ENCODE peak calls at places on chromosome 1, in eight cellular contexts. One of them, this sample, is unnamed.
A peak's percentile ranks its signal among the peaks of the same experiment; 100 is the strongest.

GRCh38 chr1:31668303-31668883 is 23.7 kb upstream of the PEF1 start:
- DNase-seq in IMR-90: no peak
- DNase-seq in adrenal gland: no peak
- DNase-seq in lower leg skin: no peak
- DNase-seq in suprapubic skin: no peak
- DNase-seq in ovary: no peak
- DNase-seq in breast epithelium: no peak
- DNase-seq in tibial nerve: no peak
- DNase-seq in this sample: no peak

GRCh38 chr1:199954701-199955100 is 72.8 kb upstream of the NR5A2 start:
- DNase-seq in suprapubic skin: no peak
- DNase-seq in tibial nerve: no peak
- DNase-seq in ovary: no peak
- DNase-seq in lower leg skin: peak; percentile 52
- DNase-seq in breast epithelium: no peak
- DNase-seq in adrenal gland: no peak
- DNase-seq in IMR-90: no peak
- DNase-seq in this sample: no peak

GRCh38 chr1:50152236-50152635 is 43.5 kb downstream of the ELAVL4 start:
- DNase-seq in breast epithelium: no peak
- DNase-seq in adrenal gland: no peak
- DNase-seq in suprapubic skin: no peak
- DNase-seq in IMR-90: no peak
- DNase-seq in lower leg skin: no peak
- DNase-seq in tibial nerve: no peak
- DNase-seq in ovary: no peak
- DNase-seq in this sample: no peak

GRCh38 chr1:196875935-196876334 is 11.9 kb upstream of the CFHR4 start:
- DNase-seq in ovary: no peak
- DNase-seq in IMR-90: no peak
- DNase-seq in lower leg skin: no peak
- DNase-seq in suprapubic skin: no peak
- DNase-seq in breast epithelium: no peak
- DNase-seq in tibial nerve: no peak
- DNase-seq in adrenal gland: no peak
- DNase-seq in this sample: no peak

GRCh38 chr1:106768501-106768900 is 288.0 kb upstream of the PRMT6 start:
- DNase-seq in ovary: no peak
- DNase-seq in suprapubic skin: no peak
- DNase-seq in adrenal gland: no peak
- DNase-seq in tibial nerve: no peak
- DNase-seq in lower leg skin: no peak
- DNase-seq in IMR-90: no peak
- DNase-seq in breast epithelium: no peak
- DNase-seq in this sample: no peak

GRCh38 chr1:68116643-68117235 is 66.3 kb upstream of the DIRAS3 start:
- DNase-seq in adrenal gland: peak; percentile 46
- DNase-seq in IMR-90: peak; percentile 61
- DNase-seq in suprapubic skin: no peak
- DNase-seq in ovary: no peak
- DNase-seq in tibial nerve: peak; percentile 43
- DNase-seq in breast epithelium: no peak
- DNase-seq in lower leg skin: no peak
- DNase-seq in this sample: peak; percentile 49

GRCh38 chr1:96357132-96357531 is 364.5 kb upstream of the PTBP2 start:
- DNase-seq in adrenal gland: no peak
- DNase-seq in suprapubic skin: no peak
- DNase-seq in tibial nerve: no peak
- DNase-seq in breast epithelium: no peak
- DNase-seq in ovary: no peak
- DNase-seq in lower leg skin: no peak
- DNase-seq in IMR-90: peak; percentile 14
- DNase-seq in this sample: no peak

GRCh38 chr1:25035523-25036116 is 105.5 kb upstream of the RUNX3 start:
- DNase-seq in breast epithelium: no peak
- DNase-seq in lower leg skin: no peak
- DNase-seq in ovary: no peak
- DNase-seq in suprapubic skin: no peak
- DNase-seq in IMR-90: no peak
- DNase-seq in tibial nerve: no peak
- DNase-seq in adrenal gland: no peak
- DNase-seq in this sample: no peak

GRCh38 chr1:28973850-28974841 is 59.8 kb downstream of the EPB41 start:
- DNase-seq in ovary: no peak
- DNase-seq in suprapubic skin: no peak
- DNase-seq in tibial nerve: no peak
- DNase-seq in lower leg skin: no peak
- DNase-seq in adrenal gland: no peak
- DNase-seq in breast epithelium: no peak
- DNase-seq in IMR-90: peak; percentile 60
- DNase-seq in this sample: no peak

GRCh38 chr1:6688001-6688400 is 13.6 kb downstream of the DNAJC11 start:
- DNase-seq in breast epithelium: no peak
- DNase-seq in IMR-90: peak; percentile 60
- DNase-seq in lower leg skin: no peak
- DNase-seq in adrenal gland: no peak
- DNase-seq in tibial nerve: no peak
- DNase-seq in suprapubic skin: no peak
- DNase-seq in ovary: no peak
- DNase-seq in this sample: no peak

GRCh38 chr1:83033682-83034081 is 965.2 kb downstream of the TTLL7 start:
- DNase-seq in adrenal gland: no peak
- DNase-seq in tibial nerve: no peak
- DNase-seq in breast epithelium: no peak
- DNase-seq in lower leg skin: no peak
- DNase-seq in IMR-90: no peak
- DNase-seq in ovary: no peak
- DNase-seq in suprapubic skin: no peak
- DNase-seq in this sample: no peak

GRCh38 chr1:5744911-5745431 is 247.3 kb downstream of the NPHP4 start:
- DNase-seq in breast epithelium: no peak
- DNase-seq in suprapubic skin: no peak
- DNase-seq in IMR-90: no peak
- DNase-seq in lower leg skin: no peak
- DNase-seq in ovary: peak; percentile 76
- DNase-seq in adrenal gland: no peak
- DNase-seq in tibial nerve: no peak
- DNase-seq in this sample: peak; percentile 21

GRCh38 chr1:209900734-209901133 is 37.3 kb upstream of the SYT14 start:
- DNase-seq in adrenal gland: no peak
- DNase-seq in ovary: no peak
- DNase-seq in suprapubic skin: no peak
- DNase-seq in tibial nerve: no peak
- DNase-seq in lower leg skin: no peak
- DNase-seq in IMR-90: peak; percentile 77
- DNase-seq in breast epithelium: no peak
- DNase-seq in this sample: no peak

GRCh38 chr1:180160362-180160761 is 5.7 kb downstream of the QSOX1 start:
- DNase-seq in adrenal gland: no peak
- DNase-seq in breast epithelium: no peak
- DNase-seq in IMR-90: no peak
- DNase-seq in ovary: no peak
- DNase-seq in tibial nerve: no peak
- DNase-seq in lower leg skin: no peak
- DNase-seq in suprapubic skin: no peak
- DNase-seq in this sample: peak; percentile 82

GRCh38 chr1:223129229-223129851 is 13.7 kb downstream of the TLR5 start:
- DNase-seq in adrenal gland: peak; percentile 72
- DNase-seq in tibial nerve: peak; percentile 70
- DNase-seq in ovary: peak; percentile 83
- DNase-seq in lower leg skin: peak; percentile 94
- DNase-seq in suprapubic skin: peak; percentile 90
- DNase-seq in IMR-90: peak; percentile 25
- DNase-seq in breast epithelium: no peak
- DNase-seq in this sample: peak; percentile 65

GRCh38 chr1:2608434-2609055 is 22.0 kb downstream of the PRXL2B start:
- DNase-seq in adrenal gland: no peak
- DNase-seq in ovary: no peak
- DNase-seq in IMR-90: no peak
- DNase-seq in lower leg skin: peak; percentile 3
- DNase-seq in tibial nerve: no peak
- DNase-seq in breast epithelium: no peak
- DNase-seq in suprapubic skin: no peak
- DNase-seq in this sample: no peak

GRCh38 chr1:9544926-9545325 is 5.7 kb downstream of the SLC25A33 start:
- DNase-seq in tibial nerve: no peak
- DNase-seq in adrenal gland: no peak
- DNase-seq in IMR-90: no peak
- DNase-seq in suprapubic skin: no peak
- DNase-seq in breast epithelium: no peak
- DNase-seq in ovary: no peak
- DNase-seq in lower leg skin: no peak
- DNase-seq in this sample: no peak

GRCh38 chr1:1324524-1325287 is at the start of the genes CPTP and INTS11:
- DNase-seq in tibial nerve: peak; percentile 83
- DNase-seq in suprapubic skin: peak; percentile 98
- DNase-seq in IMR-90: peak; percentile 85
- DNase-seq in lower leg skin: peak; percentile 99
- DNase-seq in adrenal gland: peak; percentile 96
- DNase-seq in breast epithelium: peak; percentile 89
- DNase-seq in ovary: peak; percentile 96
- DNase-seq in this sample: peak; percentile 91

GRCh38 chr1:220127076-220127475 is 33.1 kb downstream of the IARS2 start:
- DNase-seq in adrenal gland: no peak
- DNase-seq in tibial nerve: no peak
- DNase-seq in ovary: no peak
- DNase-seq in lower leg skin: no peak
- DNase-seq in IMR-90: no peak
- DNase-seq in breast epithelium: no peak
- DNase-seq in suprapubic skin: no peak
- DNase-seq in this sample: no peak

GRCh38 chr1:80054129-80054528 is 1047.6 kb upstream of the ADGRL4 start:
- DNase-seq in tibial nerve: no peak
- DNase-seq in suprapubic skin: no peak
- DNase-seq in lower leg skin: no peak
- DNase-seq in IMR-90: peak; percentile 86
- DNase-seq in ovary: no peak
- DNase-seq in adrenal gland: no peak
- DNase-seq in breast epithelium: no peak
- DNase-seq in this sample: peak; percentile 2

DNA sequence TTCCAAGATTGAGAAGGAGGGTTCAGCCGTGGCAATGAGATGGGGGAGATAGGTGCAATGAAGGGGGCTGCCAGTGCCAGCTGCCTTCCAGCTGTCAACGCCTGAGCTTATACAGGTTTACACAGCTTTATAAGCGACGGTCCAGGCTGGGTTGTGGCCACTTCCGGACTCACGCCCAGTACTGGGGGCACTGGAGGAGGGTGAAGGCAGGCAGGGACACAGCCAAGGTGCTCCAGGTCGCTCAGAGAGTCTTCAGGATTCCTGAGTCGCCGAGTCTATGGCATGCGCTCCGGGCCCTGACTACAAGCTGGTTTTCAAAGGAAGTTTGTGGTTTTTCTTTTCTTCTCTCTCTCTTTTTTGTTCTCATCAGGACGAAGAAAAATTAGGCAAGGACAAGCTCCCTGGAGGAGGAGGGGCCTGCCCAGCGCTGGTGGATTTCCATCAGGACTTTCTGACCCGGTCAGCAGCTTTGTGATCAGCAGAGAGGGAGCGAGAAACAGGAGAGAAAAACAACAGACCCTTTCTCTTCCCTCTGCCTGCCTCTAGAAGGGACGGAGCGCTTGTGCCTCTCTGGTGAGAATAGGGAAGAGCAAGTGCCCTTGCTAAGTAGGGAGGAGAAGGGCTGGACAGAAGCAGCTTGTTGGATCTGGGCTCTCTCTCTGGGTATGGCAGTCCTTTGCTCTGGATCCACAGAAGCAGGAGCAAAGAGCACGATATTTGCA is at the start of gene MINDY1:
- DNase-seq in ovary: peak; percentile 69
- DNase-seq in IMR-90: peak; percentile 89
- DNase-seq in lower leg skin: peak; percentile 92
- DNase-seq in tibial nerve: peak; percentile 79
- DNase-seq in suprapubic skin: peak; percentile 85
- DNase-seq in breast epithelium: peak; percentile 74
- DNase-seq in adrenal gland: peak; percentile 80
- DNase-seq in this sample: peak; percentile 84
- TF ChIP-seq CTCF in ovary: peak; percentile 60
- TF ChIP-seq CTCF in IMR-90: peak; percentile 67
- TF ChIP-seq CTCF in lower leg skin: no peak
- TF ChIP-seq CTCF in tibial nerve: peak; percentile 66
- TF ChIP-seq CTCF in suprapubic skin: peak; percentile 24
- TF ChIP-seq CTCF in breast epithelium: peak; percentile 48
- TF ChIP-seq CTCF in adrenal gland: peak; percentile 17
- TF ChIP-seq CTCF in this sample: peak; percentile 45

GRCh38 chr1:232950197-232950918 is at the start of gene NTPCR:
- DNase-seq in adrenal gland: peak; percentile 93
- DNase-seq in lower leg skin: peak; percentile 98
- DNase-seq in breast epithelium: peak; percentile 80
- DNase-seq in ovary: peak; percentile 97
- DNase-seq in suprapubic skin: peak; percentile 94
- DNase-seq in tibial nerve: peak; percentile 79
- DNase-seq in IMR-90: peak; percentile 90
- DNase-seq in this sample: peak; percentile 92
- TF ChIP-seq POLR2A in adrenal gland: peak; percentile 69
- TF ChIP-seq POLR2A in lower leg skin: no peak
- TF ChIP-seq POLR2A in breast epithelium: no peak
- TF ChIP-seq POLR2A in ovary: no peak
- TF ChIP-seq POLR2A in suprapubic skin: no peak
- TF ChIP-seq POLR2A in tibial nerve: no peak
- TF ChIP-seq POLR2A in IMR-90: peak; percentile 28
- TF ChIP-seq POLR2A in this sample: peak; percentile 76

GRCh38 chr1:56573311-56573710 is 6.1 kb downstream of the PLPP3 start:
- DNase-seq in adrenal gland: peak; percentile 32
- DNase-seq in breast epithelium: no peak
- DNase-seq in ovary: no peak
- DNase-seq in IMR-90: no peak
- DNase-seq in lower leg skin: no peak
- DNase-seq in suprapubic skin: no peak
- DNase-seq in tibial nerve: peak; percentile 65
- DNase-seq in this sample: no peak
- H3K4me3 ChIP-seq in adrenal gland: peak overlapping the region; percentile 23
- H3K4me3 ChIP-seq in breast epithelium: peak overlapping the region; percentile 99
- H3K4me3 ChIP-seq in ovary: peak overlapping the region; percentile 12
- H3K4me3 ChIP-seq in IMR-90: no peak overlapping the region
- H3K4me3 ChIP-seq in lower leg skin: no peak overlapping the region
- H3K4me3 ChIP-seq in suprapubic skin: peak overlapping the region; percentile 97
- H3K4me3 ChIP-seq in tibial nerve: no peak overlapping the region
- H3K4me3 ChIP-seq in this sample: no peak overlapping the region

DNA sequence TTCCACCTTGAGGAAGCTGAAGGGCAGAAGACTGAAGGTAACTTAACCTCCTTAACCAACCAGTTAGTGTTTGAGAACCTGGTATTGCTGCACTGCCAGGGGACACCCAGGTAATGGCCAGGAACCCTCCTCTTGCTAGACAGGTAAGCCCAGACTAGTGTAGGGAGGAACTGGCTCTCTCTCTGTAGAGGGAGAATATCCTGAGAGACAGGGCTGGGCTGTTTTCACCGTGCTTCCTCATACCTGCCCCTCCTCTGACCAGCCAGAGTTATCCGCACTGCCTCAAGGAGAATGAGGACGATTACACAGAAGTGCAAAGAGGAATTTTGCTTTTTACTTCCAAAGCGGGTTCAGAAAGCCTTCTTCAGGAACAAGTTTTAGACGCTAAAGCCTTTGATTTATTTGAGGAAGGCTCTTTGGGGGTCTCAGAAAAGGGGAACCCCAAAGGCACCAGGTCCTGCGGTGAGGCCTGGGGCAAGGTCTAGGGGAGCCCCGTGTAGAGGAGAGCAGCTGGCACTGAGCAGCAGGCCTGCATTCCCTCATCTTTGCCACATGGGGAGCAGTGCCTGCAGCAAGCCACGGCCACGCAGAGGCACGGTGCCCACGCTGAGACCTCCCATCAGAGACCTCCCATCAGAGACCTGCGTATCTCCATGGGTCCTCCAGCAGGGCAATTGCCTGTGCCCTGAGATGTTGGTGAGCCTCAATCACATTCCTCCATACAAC is 13.5 kb downstream of the GNG4 start:
- DNase-seq in IMR-90: no peak
- DNase-seq in breast epithelium: no peak
- DNase-seq in adrenal gland: no peak
- DNase-seq in lower leg skin: no peak
- DNase-seq in ovary: no peak
- DNase-seq in suprapubic skin: no peak
- DNase-seq in tibial nerve: no peak
- DNase-seq in this sample: no peak
- TF ChIP-seq CTCF in IMR-90: no peak
- TF ChIP-seq CTCF in breast epithelium: no peak
- TF ChIP-seq CTCF in adrenal gland: no peak
- TF ChIP-seq CTCF in lower leg skin: no peak
- TF ChIP-seq CTCF in ovary: no peak
- TF ChIP-seq CTCF in suprapubic skin: no peak
- TF ChIP-seq CTCF in tibial nerve: no peak
- TF ChIP-seq CTCF in this sample: no peak

This sample was measured in NB4.